ENCODE peak calls at places on chromosomes 13 and 19, in nine cellular contexts. T, E, R, O, I, P, A, X and J are unnamed samples.

GRCh38 chr13:34933349-34933748 is 8.7 kb upstream of the NBEA start:
- DNase-seq in X (no peak), P (no peak), A (no peak), O (no peak), R (no peak), E (no peak), T (no peak), I (peak), J (no peak)

GRCh38 chr19:6343462-6343861 is 10.1 kb upstream of the ACER1 start:
- DNase-seq in E (no peak), I (peak), A (no peak), P (no peak), T (no peak), O (no peak), R (no peak), X (no peak), J (no peak)

GRCh38 chr19:48970923-48971395 is 5.8 kb downstream of the FTL start:
- DNase-seq in A (peak), O (peak), E (peak), P (peak), R (peak), X (peak), I (peak), T (peak), J (peak)

GRCh38 chr19:27744926-27745844 is 1467.8 kb downstream of the UQCRFS1 start:
- DNase-seq in A (no peak), I (no peak), O (no peak), E (no peak), X (no peak), P (no peak), T (no peak), R (no peak), J (no peak)

GRCh38 chr19:56423276-56423984 is 19.3 kb downstream of the ZNF583 start:
- DNase-seq in R (no peak), T (no peak), O (no peak), A (no peak), P (no peak), X (no peak), E (no peak), I (peak), J (no peak)

GRCh38 chr19:43555185-43555770 is 20.0 kb downstream of the XRCC1 start:
- DNase-seq in R (peak), P (peak), I (peak), A (no peak), E (peak), X (peak), O (peak), T (peak), J (peak)

GRCh38 chr19:35006342-35006998 is 6.3 kb downstream of the GRAMD1A start:
- DNase-seq in P (no peak), O (no peak), R (no peak), E (no peak), X (no peak), I (peak), A (no peak), T (no peak), J (peak)

GRCh38 chr19:52592301-52592700 is 22.2 kb downstream of the ZNF701 start:
- DNase-seq in P (no peak), O (no peak), R (no peak), E (no peak), A (no peak), I (peak), X (no peak), T (no peak), J (no peak)

GRCh38 chr13:24281188-24282008 is 28.0 kb upstream of the C1QTNF9 start:
- DNase-seq in T (no peak), X (no peak), I (no peak), P (no peak), R (no peak), E (no peak), A (no peak), O (no peak), J (no peak)

GRCh38 chr19:44308011-44308410 is 3.2 kb upstream of the ZNF235 start:
- DNase-seq in I (no peak), A (no peak), E (no peak), R (no peak), O (no peak), P (no peak), X (no peak), T (peak), J (no peak)

GRCh38 chr19:801030-801860 is 4.0 kb downstream of the PTBP1 start:
- DNase-seq in E (no peak), I (no peak), T (peak), A (peak), X (no peak), P (no peak), R (no peak), O (no peak), J (peak)

GRCh38 chr19:38039966-38040365 is 133.0 kb downstream of the SIPA1L3 start:
- DNase-seq in P (no peak), A (no peak), E (no peak), T (peak), R (no peak), X (no peak), O (no peak), I (no peak), J (peak)

GRCh38 chr19:49890349-49891311 is 6.1 kb downstream of the IL4I1 start:
- DNase-seq in P (peak), T (no peak), R (no peak), O (no peak), X (peak), I (peak), E (peak), A (no peak), J (no peak)

GRCh38 chr19:1015782-1016646 is 4.9 kb downstream of the TMEM259 start:
- DNase-seq in A (no peak), T (no peak), O (no peak), P (no peak), I (no peak), R (no peak), X (no peak), E (no peak), J (no peak)

GRCh38 chr13:99484405-99484981 is 16.8 kb upstream of the TM9SF2 start:
- DNase-seq in A (no peak), O (no peak), E (no peak), R (no peak), I (no peak), P (no peak), X (no peak), T (peak), J (no peak)

GRCh38 chr19:7926727-7927604 is 1.0 kb upstream of the CTXN1 start:
- DNase-seq in X (no peak), I (peak), O (no peak), E (no peak), P (no peak), A (no peak), T (no peak), R (no peak), J (no peak)

GRCh38 chr19:13036366-13036976 is 41.2 kb downstream of the NFIX start:
- DNase-seq in O (no peak), E (no peak), T (peak), R (no peak), A (peak), P (no peak), I (peak), X (peak), J (peak)

GRCh38 chr13:113135281-113135760 is 12.7 kb downstream of the F10 start:
- DNase-seq in X (no peak), R (no peak), I (no peak), P (no peak), E (no peak), T (no peak), A (no peak), O (no peak), J (no peak)

GRCh38 chr19:23817519-23817918 is 58.8 kb upstream of the ZNF681 start:
- DNase-seq in O (peak), I (peak), P (no peak), X (peak), R (no peak), E (peak), A (no peak), T (no peak), J (no peak)

GRCh38 chr13:43232866-43233265 is 209.5 kb downstream of the DNAJC15 start:
- DNase-seq in I (no peak), R (no peak), A (no peak), O (no peak), X (no peak), E (no peak), T (peak), P (no peak), J (no peak)

GRCh38 chr19:3189702-3190469 is 4.2 kb downstream of the NCLN start:
- DNase-seq in T (no peak), P (no peak), A (no peak), E (no peak), O (no peak), X (no peak), R (no peak), I (no peak), J (no peak)

GRCh38 chr13:51778407-51778806 is 25.6 kb downstream of the DHRS12 start:
- DNase-seq in O (no peak), I (no peak), A (no peak), X (no peak), E (no peak), P (no peak), T (no peak), R (no peak), J (no peak)